ENCODE peak calls at places on chromosomes 7 and 10, in ten cellular contexts. W is CD8-positive, alpha-beta T cell; Y is WERI-Rb-1; C is NB4; G is progenitor cell of endocrine pancreas; P is CD4-positive, alpha-beta T cell; R is lower lobe of right lung; D is pancreas; L is AG04450; H is GM10248. Q is an unnamed sample.

GRCh38 chr7:1193593-1194424 is 33.8 kb upstream of the ZFAND2A start:
- DNase-seq in H (no peak), L (no peak), P (peak; percentile 52), W (peak; percentile 20), G (no peak), R (no peak), Y (peak; percentile 73), C (peak; percentile 81), D (peak; percentile 81), Q (peak; percentile 72)

GRCh38 chr10:132502544-132503300 is 34.9 kb upstream of the INPP5A start:
- DNase-seq in W (no peak), D (peak; percentile 35), P (no peak), L (no peak), G (no peak), Y (no peak), C (no peak), R (peak; percentile 20), H (no peak), Q (no peak)

GRCh38 chr7:46713868-46714596 is 793.0 kb upstream of the IGFBP3 start:
- DNase-seq in R (no peak), W (no peak), C (no peak), Y (no peak), H (no peak), P (no peak), G (no peak), L (no peak), D (no peak), Q (no peak)

GRCh38 chr7:54814401-54814800 is 55.4 kb upstream of the SEC61G start:
- DNase-seq in R (no peak), G (no peak), C (no peak), D (no peak), P (no peak), L (no peak), H (no peak), W (no peak), Y (no peak), Q (no peak)

GRCh38 chr7:77734590-77735421 is 38.5 kb downstream of the RSBN1L start:
- DNase-seq in R (no peak), G (no peak), P (no peak), H (no peak), D (no peak), Y (no peak), C (no peak), L (no peak), W (no peak), Q (no peak)

GRCh38 chr7:68980011-68980410 is 618.3 kb upstream of the AUTS2 start:
- DNase-seq in D (no peak), H (no peak), Y (no peak), W (no peak), R (no peak), G (no peak), C (peak; percentile 2), P (no peak), L (no peak), Q (no peak)

GRCh38 chr7:151233111-151233701 is 923 bp downstream of the CHPF2 start:
- DNase-seq in C (peak; percentile 91), D (peak; percentile 70), W (peak; percentile 59), P (peak; percentile 63), H (peak; percentile 69), R (no peak), L (peak; percentile 50), Y (no peak), G (no peak), Q (peak; percentile 44)

GRCh38 chr7:85023066-85023687 is 163.7 kb downstream of the SEMA3D start:
- DNase-seq in R (no peak), W (no peak), P (no peak), D (no peak), C (peak; percentile 57), G (peak; percentile 23), Y (peak; percentile 21), L (peak; percentile 15), H (peak; percentile 3), Q (no peak)

GRCh38 chr7:117750612-117751563 is 122.4 kb downstream of the CTTNBP2 start:
- DNase-seq in D (no peak), L (no peak), H (peak; percentile 20), P (no peak), W (no peak), G (no peak), Y (no peak), R (no peak), C (peak; percentile 45), Q (no peak)
- TF ChIP-seq CTCF in D (peak; percentile 53), L (peak; percentile 67), H (peak; percentile 51), P (no peak), W (no peak), G (peak; percentile 60), Y (no peak), R (peak; percentile 47), C (peak; percentile 53), Q (peak; percentile 60)

GRCh38 chr10:89644967-89645741 is at the start of gene PANK1:
- DNase-seq in L (peak; percentile 41), W (peak; percentile 48), R (peak; percentile 83), C (peak; percentile 90), D (peak; percentile 87), Y (peak; percentile 89), H (peak; percentile 75), G (peak; percentile 55), P (peak; percentile 67), Q (peak; percentile 90)

GRCh38 chr10:89644691-89644966 is 413 bp downstream of the PANK1 start:
- DNase-seq in C (no peak), L (no peak), Y (no peak), G (no peak), W (peak; percentile 3), D (peak; percentile 78), P (peak; percentile 40), H (peak; percentile 52), R (no peak), Q (peak; percentile 69)

GRCh38 chr10:89645742-89646172 is 715 bp upstream of the PANK1 start:
- DNase-seq in D (no peak), L (no peak), P (no peak), H (no peak), G (no peak), R (no peak), W (no peak), Y (no peak), C (no peak), Q (no peak)

GRCh38 chr10:89643431-89643811 is 1.6 kb downstream of the PANK1 start:
- DNase-seq in R (no peak), P (no peak), D (no peak), W (no peak), L (no peak), C (no peak), Y (no peak), G (no peak), H (no peak), Q (no peak)

DNA sequence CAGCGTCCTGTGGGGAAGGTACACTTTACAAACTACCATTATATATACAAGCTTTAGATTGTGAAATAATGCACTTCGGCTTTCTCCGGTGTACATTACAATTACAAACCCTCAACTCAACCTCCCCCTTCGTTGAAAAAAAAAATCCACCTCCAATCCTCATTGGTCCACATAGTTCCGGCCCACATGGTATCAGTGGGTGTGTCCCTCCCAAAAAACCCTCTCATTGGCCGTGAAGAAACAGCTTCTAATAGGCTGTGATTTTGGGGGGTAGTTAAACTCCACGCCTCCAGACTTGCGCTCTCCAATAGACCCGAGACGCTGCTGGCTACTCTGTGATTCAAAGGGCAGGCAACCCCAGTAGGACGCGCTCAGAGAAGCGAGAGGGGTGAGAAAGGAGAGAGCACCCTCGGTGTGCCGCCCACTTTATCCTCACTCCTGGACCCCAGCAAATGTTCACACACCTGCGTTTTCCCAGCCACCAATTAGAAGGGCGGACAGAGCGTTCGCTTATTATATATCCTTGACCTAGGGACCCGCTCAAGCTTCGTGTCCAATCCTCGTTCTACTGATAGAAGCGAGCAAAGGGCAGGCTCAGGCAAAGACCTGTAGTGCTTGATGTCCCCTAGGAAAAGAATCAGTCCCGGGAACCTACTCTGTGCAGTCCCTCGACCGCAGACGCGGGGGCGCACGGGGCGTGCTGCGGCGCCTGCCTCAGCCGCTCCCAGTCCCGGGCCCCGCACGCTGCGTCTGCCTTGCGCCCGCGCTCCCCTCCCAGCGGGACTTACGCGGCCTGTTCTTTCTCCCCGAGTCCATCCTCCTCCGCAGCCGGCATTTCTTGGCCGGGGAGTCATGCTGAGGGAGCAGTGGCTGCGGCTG is 991 bp downstream of the PANK1 start:
- DNase-seq in W (peak; percentile 39), C (peak; percentile 99), L (peak; percentile 91), G (peak; percentile 46), P (peak; percentile 48), D (peak; percentile 75), H (peak; percentile 91), R (peak; percentile 73), Y (peak; percentile 86), Q (peak; percentile 78)
- TF ChIP-seq CTCF in W (no peak), C (no peak), L (no peak), G (peak; percentile 22), P (no peak), D (no peak), H (no peak), R (no peak), Y (no peak), Q (no peak)

DNA sequence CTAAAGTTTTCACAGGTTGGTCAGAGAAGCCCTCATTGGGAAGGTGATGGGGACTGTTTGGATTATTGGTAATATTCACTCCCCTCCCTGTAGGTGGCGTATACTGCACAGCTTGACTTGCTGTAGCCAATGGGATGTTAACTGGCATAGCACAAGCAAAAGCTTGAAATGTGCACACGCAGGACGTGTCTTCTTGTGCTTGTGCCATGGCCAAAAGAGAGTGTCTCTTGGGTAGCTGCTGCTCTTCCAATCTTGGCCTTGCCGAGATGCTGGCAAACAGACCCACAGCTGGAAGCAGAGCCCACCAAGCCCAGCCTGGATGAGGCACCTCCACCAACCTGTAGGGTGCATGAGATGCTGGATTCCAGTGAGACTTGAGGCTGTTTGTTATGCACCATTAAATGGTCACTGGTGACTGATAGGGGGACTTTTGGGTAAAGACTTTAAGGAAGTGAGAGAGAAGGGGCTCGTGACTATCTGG is 266.0 kb downstream of the GRID1 start:
- DNase-seq in R (no peak), P (no peak), C (peak; percentile 64), L (no peak), W (no peak), H (peak; percentile 45), D (no peak), G (no peak), Y (peak; percentile 32), Q (no peak)
- TF ChIP-seq CTCF in R (peak; percentile 34), P (peak; percentile 15), C (peak; percentile 80), L (peak; percentile 33), W (no peak), H (peak; percentile 47), D (no peak), G (peak; percentile 55), Y (peak; percentile 74), Q (peak; percentile 62)

GRCh38 chr7:37206192-37206591 is 242.5 kb downstream of the ELMO1 start:
- DNase-seq in G (no peak), W (no peak), R (no peak), Y (no peak), D (no peak), H (no peak), C (no peak), P (no peak), L (no peak), Q (no peak)

GRCh38 chr7:37201876-37202198 is 246.8 kb downstream of the ELMO1 start:
- DNase-seq in W (no peak), H (no peak), G (no peak), C (no peak), R (no peak), L (no peak), D (no peak), Y (no peak), P (no peak), Q (no peak)

GRCh38 chr7:37201003-37201875 is 247.4 kb downstream of the ELMO1 start:
- DNase-seq in W (peak; percentile 9), P (peak; percentile 48), R (peak; percentile 77), L (peak; percentile 30), Y (peak; percentile 77), D (peak; percentile 84), H (peak; percentile 65), G (peak; percentile 70), C (peak; percentile 83), Q (peak; percentile 85)

GRCh38 chr7:37208528-37208927 is 240.1 kb downstream of the ELMO1 start:
- DNase-seq in Y (peak; percentile 31), L (no peak), P (no peak), H (peak; percentile 42), R (no peak), G (no peak), W (no peak), D (no peak), C (peak; percentile 61), Q (no peak)

DNA sequence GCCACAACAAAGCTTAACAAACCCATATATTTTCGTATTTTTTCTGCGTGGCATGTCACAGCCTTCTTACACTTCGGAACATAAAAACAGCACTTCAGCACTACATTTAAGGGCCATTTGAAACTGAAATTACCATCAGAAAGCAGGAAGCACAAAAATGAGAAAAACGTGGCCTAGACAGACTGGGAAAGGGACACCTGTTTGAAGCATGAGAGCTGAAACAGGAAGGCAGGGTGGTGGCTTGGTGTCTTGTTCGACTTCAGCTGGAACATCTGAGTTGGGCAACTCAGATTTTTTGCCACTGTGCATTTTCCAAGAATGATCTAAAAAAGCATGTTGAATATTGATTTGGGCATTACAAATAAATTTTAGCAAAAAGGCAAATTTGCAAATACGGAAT is 243.2 kb downstream of the ELMO1 start:
- DNase-seq in Y (no peak), L (no peak), G (no peak), H (no peak), D (no peak), W (no peak), C (no peak), R (no peak), P (no peak), Q (no peak)
- TF ChIP-seq CTCF in Y (no peak), L (no peak), G (no peak), H (no peak), D (no peak), W (no peak), C (no peak), R (no peak), P (no peak), Q (no peak)

Q was measured in glutamatergic neuron.